ENCODE peak calls at places on chromosomes 13 and 19, in five cellular contexts. X is hippocampal formation, C is HTR-8/SVneo, S is HT-29, A is AG08396. T is an unnamed sample.

GRCh38 chr13:73465629-73465974 is 406.8 kb downstream of the KLF5 start:
- DNase-seq in A (no peak), S (peak; percentile 98), X (no peak), C (peak; percentile 5), T (peak; percentile 12)

GRCh38 chr13:104253063-104253680 is 1187.0 kb upstream of the SLC10A2 start:
- DNase-seq in A (no peak), C (no peak), X (no peak), S (peak; percentile 37), T (no peak)

GRCh38 chr19:14115761-14116160 is 1.8 kb downstream of the PRKACA start:
- DNase-seq in X (no peak), A (no peak), C (no peak), S (no peak), T (no peak)

GRCh38 chr19:58150328-58150921 is at the start of gene ZNF329:
- DNase-seq in A (peak; percentile 99), C (peak; percentile 94), S (peak; percentile 73), X (peak; percentile 41), T (peak; percentile 99)

GRCh38 chr19:51687791-51688664 is 5.1 kb upstream of the SPACA6 start:
- DNase-seq in X (peak; percentile 40), A (peak; percentile 67), S (peak; percentile 83), C (peak; percentile 53), T (peak; percentile 74)

GRCh38 chr19:52214241-52214640 is 24.4 kb downstream of the PPP2R1A start:
- DNase-seq in X (no peak), S (no peak), A (no peak), C (no peak), T (no peak)

GRCh38 chr13:97495678-97496077 is 61.7 kb downstream of the RAP2A start:
- DNase-seq in X (no peak), S (no peak), A (no peak), C (no peak), T (no peak)

GRCh38 chr19:964116-964520 is 20.0 kb upstream of the WDR18 start:
- DNase-seq in S (no peak), X (no peak), A (no peak), C (no peak), T (no peak)

GRCh38 chr19:50723735-50724521 is 764 bp downstream of the CLEC11A start:
- DNase-seq in S (no peak), C (no peak), X (no peak), A (no peak), T (no peak)

GRCh38 chr19:34310494-34310981 is 54.5 kb upstream of the GPI start:
- DNase-seq in X (no peak), A (no peak), C (no peak), S (no peak), T (no peak)

GRCh38 chr13:84417426-84417825 is 535.2 kb upstream of the SLITRK1 start:
- DNase-seq in A (no peak), X (no peak), S (no peak), C (no peak), T (no peak)

GRCh38 chr13:99308481-99309087 is 1.4 kb upstream of the GPR183 start:
- DNase-seq in A (peak; percentile 24), S (no peak), X (no peak), C (no peak), T (peak; percentile 52)

GRCh38 chr13:101211261-101211660 is 205.0 kb downstream of the NALCN start:
- DNase-seq in C (peak; percentile 17), X (no peak), S (no peak), A (peak; percentile 16), T (peak; percentile 64)

GRCh38 chr19:20247016-20247683 is 80.1 kb downstream of the ZNF486 start:
- DNase-seq in A (peak; percentile 14), S (peak; percentile 3), X (peak; percentile 62), C (peak; percentile 21), T (peak; percentile 15)

GRCh38 chr13:110520431-110521295 is 40.9 kb downstream of the RAB20 start:
- DNase-seq in C (no peak), A (peak; percentile 70), S (peak; percentile 18), X (peak; percentile 76), T (peak; percentile 79)

GRCh38 chr13:60788156-60788829 is 391.3 kb downstream of the TDRD3 start:
- DNase-seq in C (no peak), S (no peak), A (no peak), X (no peak), T (no peak)

GRCh38 chr13:112972867-112973576 is 4.0 kb downstream of the MCF2L start:
- DNase-seq in A (no peak), C (no peak), S (peak; percentile 40), X (no peak), T (no peak)

GRCh38 chr19:28737021-28737525 is 475.9 kb downstream of the UQCRFS1 start:
- DNase-seq in X (peak; percentile 67), C (peak; percentile 10), A (peak; percentile 63), S (peak; percentile 55), T (peak; percentile 68)

GRCh38 chr13:104301216-104301975 is 1235.2 kb upstream of the SLC10A2 start:
- DNase-seq in X (no peak), C (no peak), A (no peak), S (peak; percentile 62), T (no peak)

GRCh38 chr19:4391701-4392543 is 8.4 kb downstream of the SH3GL1 start:
- DNase-seq in X (no peak), S (no peak), C (no peak), A (no peak), T (peak; percentile 40)